ENCODE peak calls at places on chromosome 3, in five cellular contexts. J is CD8-positive, alpha-beta T cell; Z is psoas muscle; W is endodermal cell; Q is breast epithelium. V is an unnamed sample. For H3K4me1, the result is how much of the 10 kb centered on the place peaks cover.

GRCh38 chr3:132347095-132347494 is 29.9 kb downstream of the ACP3 start:
- DNase-seq in J (no peak), Z (no peak), W (no peak), Q (no peak), V (no peak)

GRCh38 chr3:190498293-190498692 is 15.6 kb upstream of the IL1RAP start:
- DNase-seq in J (no peak), Z (no peak), W (no peak), Q (no peak), V (no peak)

GRCh38 chr3:43379343-43379742 is 93.0 kb downstream of the SNRK start:
- DNase-seq in J (no peak), Z (no peak), W (no peak), Q (no peak), V (no peak)

GRCh38 chr3:118990818-118991560 is 43.7 kb downstream of the IGSF11 start:
- DNase-seq in J (no peak), Z (no peak), W (no peak), Q (no peak), V (no peak)

GRCh38 chr3:123150449-123150954 is 51.2 kb upstream of the SEC22A start:
- DNase-seq in J (no peak), Z (no peak), W (peak), Q (no peak), V (no peak)

GRCh38 chr3:141052570-141053069 is 1.5 kb downstream of the SPSB4 start:
- DNase-seq in J (no peak), Z (peak), W (peak), Q (no peak), V (peak)

GRCh38 chr3:70647823-70648222 is 335.4 kb upstream of the MDFIC2 start:
- DNase-seq in J (no peak), Z (no peak), W (no peak), Q (no peak), V (no peak)

GRCh38 chr3:127237835-127238234 is 44.9 kb downstream of the PRR23E start:
- DNase-seq in J (no peak), Z (no peak), W (no peak), Q (no peak), V (no peak)

GRCh38 chr3:155747286-155747685 is 2.4 kb upstream of the PLCH1 start:
- DNase-seq in J (no peak), Z (no peak), W (no peak), Q (no peak), V (no peak)

GRCh38 chr3:2657408-2657807 is 452.8 kb downstream of the IL5RA start:
- DNase-seq in J (no peak), Z (no peak), W (no peak), Q (no peak), V (no peak)

GRCh38 chr3:129623447-129624118 is 17.1 kb upstream of the PLXND1 start:
- DNase-seq in J (no peak), Z (peak), W (peak), Q (peak), V (peak)

GRCh38 chr3:180070925-180071324 is 34.2 kb upstream of the PEX5L start:
- DNase-seq in J (no peak), Z (no peak), W (no peak), Q (no peak), V (no peak)

GRCh38 chr3:52685285-52685704 is 418 bp downstream of the PBRM1 start:
- DNase-seq in J (peak), Z (peak), W (peak), Q (peak), V (peak)

GRCh38 chr3:27614592-27614991 is 107.5 kb downstream of the EOMES start:
- DNase-seq in J (no peak), Z (no peak), W (no peak), Q (no peak), V (no peak)

GRCh38 chr3:39154323-39155021 is 1.1 kb upstream of the CSRNP1 start:
- DNase-seq in J (no peak), Z (peak), W (peak), Q (no peak), V (peak)

GRCh38 chr3:25428003-25428861 is at the start of gene RARB:
- DNase-seq in J (no peak), Z (peak), W (peak), Q (peak), V (peak)

GRCh38 chr3:25547928-25548327 is 116.8 kb downstream of the TOP2B start:
- DNase-seq in J (no peak), Z (no peak), W (no peak), Q (no peak), V (no peak)

GRCh38 chr3:53109822-53110771 is 20.1 kb downstream of the RFT1 start:
- DNase-seq in J (no peak), Z (peak), W (peak), Q (no peak), V (no peak)

GRCh38 chr3:71241981-71242552 is 341.5 kb downstream of the FOXP1 start:
- DNase-seq in J (no peak), Z (no peak), W (no peak), Q (no peak), V (no peak)

GRCh38 chr3:186746008-186746407 is 28.8 kb downstream of the KNG1 start:
- DNase-seq in J (no peak), Z (no peak), W (peak), Q (no peak), V (no peak)

GRCh38 chr3:61866961-61867461 is 305.6 kb downstream of the PTPRG start:
- DNase-seq in J (no peak), Z (no peak), W (no peak), Q (no peak), V (no peak)

GRCh38 chr3:32376098-32376497 is 15.6 kb upstream of the CMTM7 start:
- DNase-seq in J (no peak), Z (no peak), W (no peak), Q (no peak), V (no peak)

GRCh38 chr3:187062526-187063177 is 76.6 kb downstream of the RPL39L start:
- DNase-seq in J (no peak), Z (no peak), W (peak), Q (no peak), V (no peak)

GRCh38 chr3:101518421-101518871 is 5.4 kb upstream of the SENP7 start:
- DNase-seq in J (peak), Z (no peak), W (no peak), Q (no peak), V (no peak)

GRCh38 chr3:170421147-170421641 is 2.5 kb downstream of the CLDN11 start:
- DNase-seq in J (no peak), Z (no peak), W (peak), Q (no peak), V (peak)

GRCh38 chr3:12235691-12236090 is 53.2 kb upstream of the PPARG start:
- DNase-seq in J (no peak), Z (no peak), W (no peak), Q (no peak), V (no peak)

GRCh38 chr3:102673271-102674115 is 238.7 kb downstream of the ZPLD1 start:
- DNase-seq in J (peak), Z (peak), W (peak), Q (peak), V (peak)

GRCh38 chr3:117355566-117355965 is 646.0 kb downstream of the TUSC7 start:
- DNase-seq in J (no peak), Z (no peak), W (peak), Q (no peak), V (no peak)

GRCh38 chr3:76383781-76384180 is 598.4 kb upstream of the ZNF717 start:
- DNase-seq in J (no peak), Z (no peak), W (no peak), Q (no peak), V (no peak)

GRCh38 chr3:46709147-46709654 is 8.0 kb downstream of the TMIE start:
- DNase-seq in J (no peak), Z (peak), W (no peak), Q (peak), V (peak)

GRCh38 chr3:126476166-126476975 is 680 bp upstream of the ZXDC start:
- DNase-seq in J (no peak), Z (peak), W (no peak), Q (peak), V (peak)

GRCh38 chr3:126451511-126451910 is 24.2 kb downstream of the ZXDC start:
- DNase-seq in J (no peak), Z (peak), W (peak), Q (no peak), V (no peak)

GRCh38 chr3:160399347-160400047 is at the start of gene SMC4:
- DNase-seq in J (peak), Z (peak), W (peak), Q (peak), V (peak)

GRCh38 chr3:160400631-160401150 is 1.2 kb downstream of the SMC4 start:
- DNase-seq in J (no peak), Z (peak), W (peak), Q (no peak), V (no peak)

GRCh38 chr3:160401301-160402095 is 2.0 kb downstream of the SMC4 start:
- DNase-seq in J (no peak), Z (no peak), W (no peak), Q (no peak), V (peak)

GRCh38 chr3:160398820-160399346 is at the start of gene IFT80:
- DNase-seq in J (peak), Z (peak), W (peak), Q (peak), V (peak)

GRCh38 chr3:160400048-160400630 is 689 bp downstream of the SMC4 start:
- DNase-seq in J (no peak), Z (peak), W (no peak), Q (no peak), V (peak)
- H3K4me1 ChIP-seq in J (under half), Z (under half), W (under half), Q (under half), V (under half)

GRCh38 chr3:18030371-18030870 is 288.0 kb upstream of the TBC1D5 start:
- DNase-seq in J (no peak), Z (no peak), W (no peak), Q (no peak), V (no peak)
- H3K4me1 ChIP-seq in J (under half), Z (under half), W (under half), Q (under half), V (under half)

GRCh38 chr3:15329058-15330005 is 3.1 kb downstream of the SH3BP5 start:
- DNase-seq in J (no peak), Z (no peak), W (no peak), Q (no peak), V (peak)

GRCh38 chr3:15326037-15326436 is 6.3 kb downstream of the SH3BP5 start:
- DNase-seq in J (no peak), Z (peak), W (no peak), Q (no peak), V (no peak)

GRCh38 chr3:15330031-15330596 is 2.3 kb downstream of the SH3BP5 start:
- DNase-seq in J (no peak), Z (peak), W (no peak), Q (no peak), V (peak)

GRCh38 chr3:15326673-15327072 is 5.7 kb downstream of the SH3BP5 start:
- DNase-seq in J (no peak), Z (no peak), W (no peak), Q (no peak), V (no peak)

GRCh38 chr3:15327941-15328340 is 4.4 kb downstream of the SH3BP5 start:
- DNase-seq in J (no peak), Z (peak), W (no peak), Q (no peak), V (peak)
- H3K4me1 ChIP-seq in J (under half), Z (under half), W (under half), Q (under half), V (half or more)

GRCh38 chr3:48084170-48084569 is 68.0 kb upstream of the MAP4 start:
- DNase-seq in J (no peak), Z (no peak), W (no peak), Q (no peak), V (no peak)

GRCh38 chr3:48084929-48085328 is 68.7 kb upstream of the MAP4 start:
- DNase-seq in J (no peak), Z (no peak), W (peak), Q (no peak), V (no peak)

GRCh38 chr3:48088749-48089466 is 72.7 kb upstream of the MAP4 start:
- DNase-seq in J (peak), Z (peak), W (peak), Q (peak), V (peak)

GRCh38 chr3:48088056-48088748 is 72.0 kb upstream of the MAP4 start:
- DNase-seq in J (no peak), Z (no peak), W (no peak), Q (no peak), V (no peak)

DNA sequence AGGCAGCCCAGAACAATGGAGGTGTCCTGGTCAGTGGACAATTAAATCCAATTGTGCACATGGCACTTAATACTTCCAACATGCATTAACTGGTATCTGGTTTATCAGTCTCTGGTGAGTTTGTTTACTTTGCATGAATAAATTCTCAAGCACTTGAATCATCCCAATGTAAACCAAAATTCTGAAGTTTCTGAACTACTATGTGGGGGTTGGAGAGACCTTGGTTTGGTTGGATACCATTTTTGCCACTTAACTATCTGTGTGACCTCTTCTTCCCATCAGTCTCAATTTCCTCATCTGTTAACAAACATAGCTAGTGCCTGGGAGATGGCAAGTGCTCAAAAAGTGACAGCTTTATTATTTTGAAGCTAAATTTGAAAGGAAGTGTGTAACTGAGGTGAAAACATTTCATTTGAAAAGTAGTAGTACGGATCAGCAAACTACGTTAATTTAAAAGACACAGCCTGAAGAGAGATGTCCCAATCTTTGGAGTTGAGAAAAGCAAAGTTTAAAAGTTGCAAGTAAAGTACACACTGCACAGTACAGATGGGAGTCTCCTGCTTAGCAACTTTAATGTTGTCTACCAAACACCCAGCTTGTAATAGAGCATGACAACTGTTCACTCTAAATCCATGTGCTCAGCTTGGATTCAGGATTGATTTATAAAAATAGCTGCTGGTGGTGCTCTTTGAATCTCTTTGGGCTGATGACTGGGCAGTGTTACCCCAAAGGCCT is 70.7 kb upstream of the MAP4 start:
- DNase-seq in J (no peak), Z (no peak), W (no peak), Q (no peak), V (no peak)
- H3K4me1 ChIP-seq in J (under half), Z (half or more), W (under half), Q (under half), V (under half)

GRCh38 chr3:50495609-50496423 is 7.6 kb downstream of the CACNA2D2 start:
- DNase-seq in J (no peak), Z (no peak), W (no peak), Q (no peak), V (no peak)

GRCh38 chr3:50491023-50491422 is 12.4 kb downstream of the CACNA2D2 start:
- DNase-seq in J (no peak), Z (no peak), W (no peak), Q (no peak), V (no peak)

GRCh38 chr3:50493623-50494022 is 9.8 kb downstream of the CACNA2D2 start:
- DNase-seq in J (no peak), Z (no peak), W (no peak), Q (no peak), V (no peak)

GRCh38 chr3:50493086-50493485 is 10.3 kb downstream of the CACNA2D2 start:
- DNase-seq in J (no peak), Z (no peak), W (no peak), Q (no peak), V (no peak)

DNA sequence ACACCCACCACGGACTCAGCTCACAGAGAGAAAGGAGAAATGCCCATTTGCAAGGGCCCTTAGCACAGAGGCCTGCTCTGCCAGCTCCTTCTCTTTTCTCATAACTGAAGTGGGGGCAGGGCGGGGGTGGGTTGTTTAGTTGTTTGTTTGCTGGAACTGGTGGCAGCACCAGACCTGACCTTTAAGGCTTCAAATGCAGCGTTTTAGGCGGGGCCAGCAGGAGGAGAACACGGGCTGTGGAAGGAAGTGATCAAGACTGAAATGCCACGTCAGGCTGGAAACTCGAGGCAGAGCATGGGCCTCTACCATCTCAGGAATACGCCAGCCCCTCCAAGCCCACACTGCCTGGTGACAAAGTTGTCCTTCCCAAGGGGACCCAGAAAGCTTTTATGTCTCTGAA is 9.3 kb downstream of the CACNA2D2 start:
- DNase-seq in J (no peak), Z (no peak), W (no peak), Q (no peak), V (no peak)
- H3K4me1 ChIP-seq in J (under half), Z (under half), W (under half), Q (under half), V (under half)